ENCODE peak calls at places on chromosomes 3 and 15, in nine cellular contexts. B is uterus, W is sigmoid colon, Y is endothelial cell of umbilical vein, D is heart left ventricle, K is upper lobe of left lung, J is breast epithelium, O is ovary, E is esophagus squamous epithelium. M is an unnamed sample.

GRCh38 chr3:73404450-73404849 is 220.3 kb downstream of the PDZRN3 start:
- DNase-seq in B (no peak), W (no peak), Y (no peak), D (no peak), K (no peak), J (no peak), O (no peak), E (no peak), M (no peak)

GRCh38 chr15:39685999-39686613 is 96.5 kb downstream of the FSIP1 start:
- DNase-seq in B (no peak), W (no peak), Y (peak), D (no peak), K (no peak), J (no peak), O (no peak), E (no peak), M (peak)

GRCh38 chr3:54427951-54428871 is 305.9 kb downstream of the CACNA2D3 start:
- DNase-seq in B (peak), W (peak), Y (peak), D (no peak), K (no peak), J (no peak), O (peak), E (no peak), M (peak)

GRCh38 chr3:24683511-24684384 is 189.1 kb upstream of the THRB start:
- DNase-seq in B (no peak), W (no peak), Y (peak), D (no peak), K (no peak), J (no peak), O (no peak), E (no peak), M (peak)

GRCh38 chr3:87313641-87314040 is 37.3 kb upstream of the POU1F1 start:
- DNase-seq in B (no peak), W (no peak), Y (no peak), D (no peak), K (no peak), J (no peak), O (no peak), E (no peak), M (no peak)

GRCh38 chr3:54733079-54733478 is 194.8 kb downstream of the LRTM1 start:
- DNase-seq in B (no peak), W (no peak), Y (no peak), D (no peak), K (no peak), J (no peak), O (no peak), E (no peak), M (no peak)

GRCh38 chr15:75779504-75779903 is 63.7 kb upstream of the UBE2Q2 start:
- DNase-seq in B (no peak), W (no peak), Y (no peak), D (no peak), K (no peak), J (no peak), O (no peak), E (no peak), M (no peak)

GRCh38 chr3:187783098-187783497 is 37.8 kb upstream of the BCL6 start:
- DNase-seq in B (no peak), W (peak), Y (no peak), D (no peak), K (no peak), J (peak), O (no peak), E (no peak), M (peak)

GRCh38 chr15:60086676-60087446 is 82.8 kb downstream of the FOXB1 start:
- DNase-seq in B (no peak), W (no peak), Y (no peak), D (no peak), K (no peak), J (no peak), O (no peak), E (no peak), M (no peak)

GRCh38 chr3:27824312-27825200 is 102.4 kb upstream of the EOMES start:
- DNase-seq in B (no peak), W (no peak), Y (no peak), D (no peak), K (no peak), J (no peak), O (no peak), E (no peak), M (no peak)

GRCh38 chr15:32125595-32125994 is 95.3 kb downstream of the CHRNA7 start:
- DNase-seq in B (no peak), W (no peak), Y (no peak), D (no peak), K (no peak), J (no peak), O (no peak), E (no peak), M (no peak)

GRCh38 chr3:13596426-13597205 is 47.7 kb downstream of the FBLN2 start:
- DNase-seq in B (no peak), W (peak), Y (no peak), D (no peak), K (no peak), J (no peak), O (no peak), E (no peak), M (no peak)

GRCh38 chr15:57288926-57289650 is 87.2 kb upstream of the CGNL1 start:
- DNase-seq in B (no peak), W (no peak), Y (no peak), D (no peak), K (no peak), J (no peak), O (no peak), E (no peak), M (no peak)

GRCh38 chr3:103158183-103158582 is 723.4 kb downstream of the ZPLD1 start:
- DNase-seq in B (no peak), W (no peak), Y (no peak), D (no peak), K (no peak), J (no peak), O (no peak), E (no peak), M (no peak)

GRCh38 chr15:90913398-90913944 is 10.4 kb downstream of the MAN2A2 start:
- DNase-seq in B (no peak), W (no peak), Y (no peak), D (no peak), K (no peak), J (no peak), O (no peak), E (no peak), M (no peak)

GRCh38 chr3:80767599-80767998 is 993.8 kb downstream of the GBE1 start:
- DNase-seq in B (no peak), W (no peak), Y (peak), D (no peak), K (no peak), J (no peak), O (no peak), E (no peak), M (no peak)

GRCh38 chr3:149776170-149776569 is 16.2 kb downstream of the ANKUB1 start:
- DNase-seq in B (no peak), W (no peak), Y (no peak), D (no peak), K (no peak), J (no peak), O (no peak), E (no peak), M (no peak)

GRCh38 chr3:39103324-39103693 is 4.1 kb downstream of the GORASP1 start:
- DNase-seq in B (no peak), W (no peak), Y (no peak), D (no peak), K (no peak), J (no peak), O (no peak), E (no peak), M (no peak)

GRCh38 chr3:112769624-112770023 is 77.0 kb downstream of the CD200R1L start:
- DNase-seq in B (no peak), W (no peak), Y (no peak), D (no peak), K (no peak), J (no peak), O (no peak), E (no peak), M (no peak)

GRCh38 chr3:175107231-175107630 is 248.1 kb downstream of the NAALADL2 start:
- DNase-seq in B (no peak), W (no peak), Y (no peak), D (no peak), K (no peak), J (no peak), O (no peak), E (no peak), M (no peak)

GRCh38 chr3:29610781-29611180 is 329.9 kb downstream of the RBMS3 start:
- DNase-seq in B (no peak), W (no peak), Y (no peak), D (no peak), K (no peak), J (no peak), O (no peak), E (no peak), M (no peak)

GRCh38 chr3:159762238-159762637 is 226.4 kb upstream of the IL12A start:
- DNase-seq in B (no peak), W (no peak), Y (peak), D (no peak), K (no peak), J (no peak), O (no peak), E (no peak), M (no peak)

GRCh38 chr3:187624588-187624987 is 45.6 kb downstream of the SST start:
- DNase-seq in B (no peak), W (no peak), Y (no peak), D (no peak), K (no peak), J (no peak), O (no peak), E (no peak), M (no peak)

GRCh38 chr15:35975941-35976340 is 430.0 kb upstream of the DPH6 start:
- DNase-seq in B (no peak), W (no peak), Y (no peak), D (no peak), K (no peak), J (no peak), O (no peak), E (no peak), M (no peak)

GRCh38 chr3:26657406-26657976 is 34.9 kb downstream of the LRRC3B start:
- DNase-seq in B (no peak), W (no peak), Y (no peak), D (no peak), K (no peak), J (no peak), O (no peak), E (no peak), M (no peak)

GRCh38 chr15:88727439-88727838 is 75.8 kb upstream of the ACAN start:
- DNase-seq in B (no peak), W (no peak), Y (no peak), D (no peak), K (no peak), J (no peak), O (no peak), E (no peak), M (peak)

GRCh38 chr3:64321747-64322146 is 96.5 kb upstream of the PRICKLE2 start:
- DNase-seq in B (no peak), W (no peak), Y (no peak), D (no peak), K (no peak), J (no peak), O (no peak), E (no peak), M (no peak)

GRCh38 chr3:67291287-67292252 is 293.5 kb downstream of the KBTBD8 start:
- DNase-seq in B (no peak), W (no peak), Y (no peak), D (no peak), K (no peak), J (no peak), O (no peak), E (no peak), M (no peak)

GRCh38 chr3:102163039-102163817 is 271.6 kb upstream of the ZPLD1 start:
- DNase-seq in B (no peak), W (no peak), Y (peak), D (no peak), K (no peak), J (peak), O (peak), E (no peak), M (peak)

GRCh38 chr15:77500986-77501385 is 80.3 kb downstream of the HMG20A start:
- DNase-seq in B (no peak), W (no peak), Y (no peak), D (no peak), K (no peak), J (no peak), O (no peak), E (no peak), M (no peak)

GRCh38 chr15:57476533-57476975 is 100.2 kb downstream of the CGNL1 start:
- DNase-seq in B (no peak), W (no peak), Y (peak), D (no peak), K (no peak), J (no peak), O (no peak), E (no peak), M (no peak)

GRCh38 chr3:76495216-76495615 is 544.7 kb upstream of the ROBO2 start:
- DNase-seq in B (no peak), W (no peak), Y (no peak), D (no peak), K (no peak), J (no peak), O (no peak), E (no peak), M (no peak)

GRCh38 chr3:58333206-58334012 is 717 bp downstream of the PXK start:
- DNase-seq in B (peak), W (peak), Y (peak), D (peak), K (peak), J (no peak), O (peak), E (no peak), M (no peak)

GRCh38 chr15:83747718-83748110 is 93.8 kb downstream of the ADAMTSL3 start:
- DNase-seq in B (no peak), W (no peak), Y (no peak), D (no peak), K (no peak), J (no peak), O (no peak), E (no peak), M (no peak)

GRCh38 chr3:155619118-155619915 is 125.6 kb downstream of the PLCH1 start:
- DNase-seq in B (no peak), W (no peak), Y (no peak), D (no peak), K (no peak), J (no peak), O (no peak), E (no peak), M (no peak)

GRCh38 chr3:4474683-4475490 is 7.8 kb upstream of the SUMF1 start:
- DNase-seq in B (no peak), W (no peak), Y (peak), D (no peak), K (no peak), J (no peak), O (no peak), E (peak), M (peak)

GRCh38 chr15:69666441-69666882 is 213.8 kb downstream of the RPLP1 start:
- DNase-seq in B (no peak), W (no peak), Y (no peak), D (no peak), K (no peak), J (no peak), O (peak), E (no peak), M (no peak)

GRCh38 chr15:50675524-50676144 is 11.0 kb downstream of the TRPM7 start:
- DNase-seq in B (no peak), W (no peak), Y (peak), D (no peak), K (no peak), J (no peak), O (no peak), E (no peak), M (no peak)

GRCh38 chr3:194339836-194340235 is 11.3 kb downstream of the CPN2 start:
- DNase-seq in B (no peak), W (no peak), Y (no peak), D (no peak), K (no peak), J (no peak), O (no peak), E (no peak), M (no peak)

GRCh38 chr3:128491900-128492352 is 1.1 kb downstream of the GATA2 start:
- DNase-seq in B (no peak), W (peak), Y (peak), D (no peak), K (peak), J (no peak), O (peak), E (no peak), M (no peak)

GRCh38 chr3:128489860-128490649 is 2.9 kb downstream of the GATA2 start:
- DNase-seq in B (peak), W (peak), Y (peak), D (no peak), K (peak), J (peak), O (peak), E (no peak), M (peak)

GRCh38 chr3:128488995-128489859 is 3.8 kb downstream of the GATA2 start:
- DNase-seq in B (peak), W (peak), Y (peak), D (peak), K (peak), J (no peak), O (peak), E (no peak), M (peak)

GRCh38 chr3:128491071-128491899 is 1.7 kb downstream of the GATA2 start:
- DNase-seq in B (peak), W (peak), Y (peak), D (no peak), K (no peak), J (no peak), O (peak), E (no peak), M (peak)

GRCh38 chr3:128490650-128491070 is 2.3 kb downstream of the GATA2 start:
- DNase-seq in B (no peak), W (no peak), Y (peak), D (no peak), K (no peak), J (no peak), O (no peak), E (no peak), M (no peak)
- TF ChIP-seq POLR2A in B (no peak), W (no peak), Y (no peak), D (no peak), K (no peak), J (no peak), O (no peak), E (no peak), M (no peak)

GRCh38 chr15:49423021-49423420 is at the start of gene FGF7:
- DNase-seq in B (peak), W (peak), Y (no peak), D (no peak), K (no peak), J (no peak), O (peak), E (no peak), M (no peak)
- H3K4me3 ChIP-seq in B (peak), W (peak), Y (peak), D (peak), K (peak), J (peak), O (peak), E (peak), M (no peak)

GRCh38 chr3:96852849-96853248 is 38.5 kb downstream of the EPHA6 start:
- DNase-seq in B (no peak), W (no peak), Y (no peak), D (no peak), K (no peak), J (no peak), O (no peak), E (no peak), M (no peak)
- TF ChIP-seq CTCF in B (no peak), W (no peak), Y (no peak), D (no peak), K (no peak), J (no peak), O (no peak), E (no peak), M (no peak)

DNA sequence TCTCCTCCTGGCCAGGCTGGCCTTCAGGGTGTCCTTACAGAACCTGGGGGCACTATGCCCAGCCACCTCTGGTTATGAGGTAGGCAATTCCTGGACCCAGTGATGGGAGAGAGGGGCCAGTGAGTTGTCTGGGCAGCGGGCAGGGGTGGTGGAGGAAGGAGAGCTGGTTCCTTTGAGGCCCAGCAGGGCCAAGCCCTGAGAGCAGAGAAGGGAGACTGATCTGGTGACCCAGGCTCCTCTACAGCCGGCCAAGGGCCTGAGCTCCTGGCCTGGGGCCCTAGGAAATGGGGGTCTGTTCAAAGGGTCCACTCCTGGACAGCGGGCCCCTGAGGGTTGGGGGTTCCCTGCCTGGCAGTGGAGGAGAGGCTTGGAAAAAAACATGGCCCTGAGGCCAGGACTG is 7.9 kb downstream of the SLC38A3 start:
- DNase-seq in B (no peak), W (no peak), Y (no peak), D (no peak), K (no peak), J (no peak), O (no peak), E (no peak), M (no peak)
- TF ChIP-seq POLR2A in B (no peak), W (no peak), Y (no peak), D (no peak), K (no peak), J (no peak), O (no peak), E (no peak), M (no peak)

M was measured in body of pancreas.